ENCODE peak calls at places on chromosomes 7 and 10, in nine cellular contexts. C, Y, Q, I, P, T, H, V and L are unnamed samples.
A peak's percentile ranks its signal among the peaks of the same experiment; 100 is the strongest.

GRCh38 chr10:99700649-99701048 is 31.3 kb downstream of the COX15 start:
- DNase-seq in T (no peak), I (no peak), P (no peak), H (no peak), Q (no peak), C (no peak), V (no peak), Y (no peak), L (no peak)

GRCh38 chr10:73887038-73888015 is 13.0 kb upstream of the CAMK2G start:
- DNase-seq in Q (peak; percentile 84), P (peak; percentile 70), T (no peak), I (peak; percentile 41), H (peak; percentile 82), V (peak; percentile 72), C (peak; percentile 95), Y (peak; percentile 82), L (peak; percentile 80)

GRCh38 chr10:88389456-88389855 is 193.7 kb downstream of the RNLS start:
- DNase-seq in C (no peak), V (peak; percentile 73), I (peak; percentile 85), H (peak; percentile 38), Y (peak; percentile 13), P (no peak), Q (peak; percentile 35), T (peak; percentile 18), L (no peak)

GRCh38 chr7:144513332-144513731 is 109.8 kb upstream of the NOBOX start:
- DNase-seq in Y (no peak), Q (no peak), I (peak; percentile 9), H (no peak), C (no peak), P (no peak), V (peak; percentile 9), T (no peak), L (no peak)

GRCh38 chr10:96789571-96790108 is 42.5 kb upstream of the LCOR start:
- DNase-seq in Q (no peak), Y (no peak), I (no peak), V (no peak), T (no peak), C (no peak), P (no peak), H (no peak), L (no peak)

GRCh38 chr10:69861251-69862240 is 59.8 kb downstream of the COL13A1 start:
- DNase-seq in V (peak; percentile 62), Y (peak; percentile 49), Q (peak; percentile 70), I (no peak), C (no peak), H (peak; percentile 47), P (no peak), T (no peak), L (no peak)

GRCh38 chr7:5629941-5630340 is 151.5 kb downstream of the RNF216 start:
- DNase-seq in V (peak; percentile 75), P (no peak), C (no peak), Y (peak; percentile 80), T (no peak), I (no peak), H (peak; percentile 49), Q (peak; percentile 72), L (no peak)

GRCh38 chr7:152341039-152341913 is 94.5 kb downstream of the KMT2C start:
- DNase-seq in T (no peak), H (peak; percentile 14), I (peak; percentile 47), Y (peak; percentile 74), Q (peak; percentile 69), C (no peak), P (no peak), V (peak; percentile 58), L (peak; percentile 20)

GRCh38 chr10:87752571-87752970 is 65.5 kb downstream of the ATAD1 start:
- DNase-seq in H (peak; percentile 56), V (no peak), P (no peak), Q (peak; percentile 52), T (no peak), C (no peak), I (no peak), Y (peak; percentile 65), L (no peak)